ENCODE peak calls at places on chromosome 19, in ten cellular contexts. B, O, I, U, Y, N, P, D, M and T are unnamed samples.

GRCh38 chr19:42125536-42125935 is 6.7 kb downstream of the POU2F2 start:
- DNase-seq in B (peak; percentile 51), O (no peak), I (no peak), U (no peak), Y (no peak), N (no peak), P (no peak), D (no peak), M (no peak), T (no peak)

GRCh38 chr19:7442423-7442822 is 46.4 kb downstream of the PEX11G start:
- DNase-seq in B (no peak), O (no peak), I (no peak), U (no peak), Y (no peak), N (no peak), P (no peak), D (no peak), M (peak; percentile 71), T (no peak)

GRCh38 chr19:55440411-55441105 is 2.5 kb downstream of the SHISA7 start:
- DNase-seq in B (peak; percentile 90), O (no peak), I (peak; percentile 26), U (no peak), Y (no peak), N (no peak), P (no peak), D (peak; percentile 77), M (peak; percentile 73), T (no peak)

GRCh38 chr19:15812059-15812722 is 3.3 kb downstream of the OR10H1 start:
- DNase-seq in B (no peak), O (peak; percentile 40), I (no peak), U (no peak), Y (no peak), N (no peak), P (no peak), D (no peak), M (no peak), T (no peak)

GRCh38 chr19:2691951-2692350 is 10.5 kb downstream of the GNG7 start:
- DNase-seq in B (no peak), O (no peak), I (no peak), U (no peak), Y (no peak), N (no peak), P (no peak), D (no peak), M (no peak), T (no peak)

GRCh38 chr19:34960940-34961679 is 2.9 kb downstream of the ZNF792 start:
- DNase-seq in B (no peak), O (no peak), I (no peak), U (no peak), Y (no peak), N (no peak), P (no peak), D (no peak), M (no peak), T (no peak)

GRCh38 chr19:50506700-50507099 is 4.3 kb downstream of the JOSD2 start:
- DNase-seq in B (no peak), O (no peak), I (no peak), U (no peak), Y (no peak), N (no peak), P (no peak), D (no peak), M (no peak), T (no peak)

GRCh38 chr19:3768015-3768747 is 3.8 kb downstream of the RAX2 start:
- DNase-seq in B (no peak), O (no peak), I (no peak), U (no peak), Y (no peak), N (no peak), P (no peak), D (no peak), M (no peak), T (no peak)

GRCh38 chr19:18086590-18087138 is at the start of gene IL12RB1:
- DNase-seq in B (no peak), O (peak; percentile 43), I (peak; percentile 34), U (peak; percentile 65), Y (no peak), N (no peak), P (no peak), D (peak; percentile 58), M (no peak), T (no peak)

GRCh38 chr19:43759515-43759914 is 4.8 kb upstream of the SMG9 start:
- DNase-seq in B (no peak), O (no peak), I (peak; percentile 85), U (no peak), Y (no peak), N (no peak), P (no peak), D (no peak), M (no peak), T (no peak)

GRCh38 chr19:17475541-17476115 is 5.3 kb downstream of the SLC27A1 start:
- DNase-seq in B (no peak), O (no peak), I (peak; percentile 88), U (no peak), Y (peak; percentile 80), N (no peak), P (no peak), D (no peak), M (no peak), T (peak; percentile 40)

GRCh38 chr19:7469654-7470285 is 19.1 kb downstream of the PEX11G start:
- DNase-seq in B (no peak), O (no peak), I (no peak), U (no peak), Y (no peak), N (no peak), P (no peak), D (peak; percentile 28), M (no peak), T (no peak)

GRCh38 chr19:5424192-5424973 is 30.8 kb upstream of the ZNRF4 start:
- DNase-seq in B (no peak), O (no peak), I (no peak), U (no peak), Y (no peak), N (no peak), P (no peak), D (no peak), M (peak; percentile 26), T (no peak)